ENCODE peak calls at places on chromosomes 12 and 14, in six cellular contexts. V, J, D, O, P and C are unnamed samples.

GRCh38 chr14:21087294-21088091 is 11.0 kb downstream of the ZNF219 start:
- DNase-seq in O (peak), P (no peak), J (no peak), V (peak), D (peak), C (no peak)

GRCh38 chr12:14418526-14418925 is 53.0 kb downstream of the ATF7IP start:
- DNase-seq in P (no peak), J (no peak), D (no peak), O (no peak), V (peak), C (no peak)

GRCh38 chr12:122318607-122319311 is 52.5 kb upstream of the VPS33A start:
- DNase-seq in J (no peak), O (no peak), P (no peak), V (peak), D (no peak), C (peak)

GRCh38 chr14:74570696-74571095 is 41.3 kb downstream of the LTBP2 start:
- DNase-seq in P (no peak), O (no peak), D (no peak), V (no peak), J (no peak), C (no peak)

GRCh38 chr14:89176090-89176757 is 240.8 kb downstream of the FOXN3 start:
- DNase-seq in D (no peak), P (no peak), V (no peak), O (no peak), J (no peak), C (no peak)

GRCh38 chr12:106195638-106196037 is 52.2 kb downstream of the CKAP4 start:
- DNase-seq in D (no peak), V (peak), P (no peak), J (no peak), O (peak), C (no peak)

GRCh38 chr14:23669441-23669840 is 33.3 kb downstream of the DHRS2 start:
- DNase-seq in J (no peak), D (no peak), V (no peak), O (no peak), P (no peak), C (no peak)

GRCh38 chr12:132154341-132154761 is 10.1 kb downstream of the NOC4L start:
- DNase-seq in O (no peak), V (no peak), P (no peak), J (no peak), D (no peak), C (no peak)

GRCh38 chr12:50073206-50073605 is 11.9 kb upstream of the SMARCD1 start:
- DNase-seq in V (no peak), P (no peak), O (no peak), D (no peak), J (no peak), C (no peak)

GRCh38 chr12:43957732-43958131 is 121.9 kb downstream of the TMEM117 start:
- DNase-seq in O (no peak), D (peak), J (peak), V (peak), P (no peak), C (no peak)

GRCh38 chr12:72774023-72774422 is 501.9 kb downstream of the TRHDE start:
- DNase-seq in P (no peak), O (no peak), D (no peak), J (no peak), V (no peak), C (no peak)